ENCODE peak calls at places on chromosomes 1 and 21, in six cellular contexts. J is fibroblast of lung, Y is GM23248, K is neural progenitor cell, I is GM12878, B is HCT116. Z is an unnamed sample.

GRCh38 chr1:186829679-186830587 is 1.2 kb downstream of the PLA2G4A start:
- DNase-seq in J (no peak), Y (no peak), K (no peak), I (no peak), B (no peak), Z (no peak)

GRCh38 chr1:209567788-209568187 is 15.7 kb upstream of the CAMK1G start:
- DNase-seq in J (peak; percentile 90), Y (peak; percentile 54), K (no peak), I (no peak), B (no peak), Z (no peak)

GRCh38 chr21:41510500-41510899 is 2.5 kb upstream of the TMPRSS2 start:
- DNase-seq in J (no peak), Y (no peak), K (no peak), I (no peak), B (no peak), Z (no peak)

GRCh38 chr1:199044191-199044590 is 405.4 kb downstream of the PTPRC start:
- DNase-seq in J (peak; percentile 73), Y (no peak), K (no peak), I (no peak), B (no peak), Z (no peak)

GRCh38 chr21:38852708-38853107 is 47.0 kb downstream of the ETS2 start:
- DNase-seq in J (no peak), Y (no peak), K (no peak), I (no peak), B (no peak), Z (no peak)

GRCh38 chr1:237098517-237098916 is 56.5 kb downstream of the RYR2 start:
- DNase-seq in J (no peak), Y (no peak), K (no peak), I (no peak), B (no peak), Z (no peak)

GRCh38 chr1:219422811-219423598 is 189.9 kb downstream of the ZC3H11B start:
- DNase-seq in J (peak; percentile 78), Y (peak; percentile 74), K (no peak), I (peak; percentile 23), B (no peak), Z (no peak)

GRCh38 chr1:43439121-43439581 is 14.6 kb downstream of the HYI start:
- DNase-seq in J (no peak), Y (no peak), K (no peak), I (no peak), B (no peak), Z (no peak)

GRCh38 chr1:192631749-192632148 is 4.2 kb upstream of the RGS13 start:
- DNase-seq in J (no peak), Y (no peak), K (no peak), I (no peak), B (no peak), Z (no peak)

GRCh38 chr1:16226495-16227179 is 10.3 kb downstream of the CPLANE2 start:
- DNase-seq in J (no peak), Y (peak; percentile 23), K (peak; percentile 70), I (no peak), B (no peak), Z (no peak)

GRCh38 chr21:45839274-45839673 is 142.3 kb upstream of the COL6A1 start:
- DNase-seq in J (peak; percentile 56), Y (peak; percentile 33), K (no peak), I (no peak), B (no peak), Z (no peak)

GRCh38 chr1:41404308-41404755 is 43.1 kb downstream of the FOXO6 start:
- DNase-seq in J (peak; percentile 28), Y (peak; percentile 36), K (peak; percentile 54), I (no peak), B (no peak), Z (no peak)

GRCh38 chr1:30872033-30872947 is 36.3 kb downstream of the SDC3 start:
- DNase-seq in J (no peak), Y (no peak), K (no peak), I (no peak), B (no peak), Z (no peak)

GRCh38 chr1:168121314-168122029 is 15.3 kb downstream of the GPR161 start:
- DNase-seq in J (peak; percentile 87), Y (peak; percentile 79), K (no peak), I (no peak), B (no peak), Z (no peak)

GRCh38 chr1:222095606-222096475 is 354.0 kb upstream of the DUSP10 start:
- DNase-seq in J (no peak), Y (no peak), K (peak; percentile 51), I (peak; percentile 25), B (peak; percentile 31), Z (no peak)

GRCh38 chr1:222757673-222758268 is 20.8 kb downstream of the FAM177B start:
- DNase-seq in J (no peak), Y (no peak), K (peak; percentile 29), I (no peak), B (no peak), Z (no peak)

GRCh38 chr1:154729031-154729442 is 121.1 kb upstream of the ADAR start:
- DNase-seq in J (peak; percentile 68), Y (peak; percentile 53), K (no peak), I (no peak), B (no peak), Z (no peak)

GRCh38 chr1:198030682-198031081 is 113.5 kb downstream of the LHX9 start:
- DNase-seq in J (peak; percentile 50), Y (peak; percentile 76), K (no peak), I (no peak), B (no peak), Z (no peak)

GRCh38 chr1:12556368-12556930 is 61.6 kb downstream of the DHRS3 start:
- DNase-seq in J (peak; percentile 96), Y (peak; percentile 84), K (peak; percentile 57), I (no peak), B (no peak), Z (peak; percentile 5)

GRCh38 chr1:9202240-9202870 is 32.2 kb upstream of the H6PD start:
- DNase-seq in J (no peak), Y (peak; percentile 57), K (no peak), I (no peak), B (no peak), Z (no peak)
- TF ChIP-seq EZH2 in J (peak; percentile 62), Y (no peak), K (peak; percentile 37), I (no peak), B (no peak), Z (no peak)

GRCh38 chr1:228740991-228741390 is 5.7 kb downstream of the RHOU start:
- DNase-seq in J (no peak), Y (no peak), K (no peak), I (no peak), B (no peak), Z (no peak)

GRCh38 chr1:228740543-228740942 is 5.3 kb downstream of the RHOU start:
- DNase-seq in J (no peak), Y (no peak), K (no peak), I (no peak), B (no peak), Z (no peak)

GRCh38 chr1:228737613-228738012 is 2.3 kb downstream of the RHOU start:
- DNase-seq in J (no peak), Y (no peak), K (no peak), I (no peak), B (no peak), Z (no peak)

GRCh38 chr1:228742535-228742934 is 7.3 kb downstream of the RHOU start:
- DNase-seq in J (no peak), Y (no peak), K (no peak), I (no peak), B (no peak), Z (no peak)

DNA sequence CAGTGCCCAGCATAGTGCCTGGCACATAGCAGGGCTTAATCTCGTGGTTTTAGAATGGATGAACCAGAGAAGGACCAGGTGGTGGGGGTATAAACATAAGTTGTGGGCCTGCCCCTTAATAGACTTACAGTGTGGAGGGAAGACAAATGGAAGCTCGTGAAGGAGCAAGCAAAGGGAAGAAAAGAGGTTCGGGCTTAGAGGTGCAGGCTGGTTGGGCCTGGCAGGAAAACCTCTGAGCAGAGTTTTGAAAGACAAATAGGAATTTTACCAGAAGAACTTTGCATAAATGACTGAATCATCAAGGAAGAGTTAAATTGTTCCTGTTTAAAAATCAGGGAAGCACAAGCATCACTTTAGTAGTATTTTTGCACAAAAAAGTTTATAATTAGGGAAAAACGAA is 4.5 kb downstream of the RHOU start:
- DNase-seq in J (no peak), Y (no peak), K (no peak), I (no peak), B (no peak), Z (no peak)
- H3K36me3 ChIP-seq in J (no peaks in the 10 kb centered on the region), Y (no peaks in the 10 kb centered on the region), K (no peaks in the 10 kb centered on the region), I (no peaks in the 10 kb centered on the region), B (no peaks in the 10 kb centered on the region), Z (no peaks in the 10 kb centered on the region)

GRCh38 chr1:92536593-92537332 is 50.0 kb upstream of the GFI1 start:
- DNase-seq in J (peak; percentile 70), Y (peak; percentile 57), K (no peak), I (peak; percentile 82), B (no peak), Z (no peak)

GRCh38 chr1:92543131-92544055 is 56.7 kb upstream of the GFI1 start:
- DNase-seq in J (no peak), Y (no peak), K (no peak), I (no peak), B (no peak), Z (no peak)

GRCh38 chr1:92538413-92539061 is 51.8 kb upstream of the GFI1 start:
- DNase-seq in J (peak; percentile 58), Y (peak; percentile 37), K (no peak), I (peak; percentile 51), B (no peak), Z (no peak)

GRCh38 chr1:92537333-92537884 is 50.7 kb upstream of the GFI1 start:
- DNase-seq in J (no peak), Y (no peak), K (no peak), I (no peak), B (no peak), Z (no peak)

GRCh38 chr1:92538048-92538412 is 51.3 kb upstream of the GFI1 start:
- DNase-seq in J (peak; percentile 38), Y (peak; percentile 35), K (no peak), I (peak; percentile 71), B (no peak), Z (no peak)
- H3K9ac ChIP-seq in J (no peak overlapping the region), Y (no peak overlapping the region), K (no peak overlapping the region), I (no peak overlapping the region), B (no peak overlapping the region), Z (no peak overlapping the region)

GRCh38 chr1:246617156-246617555 is 50.9 kb downstream of the CNST start:
- DNase-seq in J (no peak), Y (peak; percentile 30), K (no peak), I (no peak), B (no peak), Z (no peak)

GRCh38 chr1:246618240-246618639 is 52.0 kb downstream of the CNST start:
- DNase-seq in J (no peak), Y (no peak), K (peak; percentile 21), I (no peak), B (no peak), Z (no peak)

GRCh38 chr1:246622035-246622652 is 55.9 kb downstream of the CNST start:
- DNase-seq in J (peak; percentile 24), Y (no peak), K (no peak), I (no peak), B (no peak), Z (no peak)

GRCh38 chr1:246613131-246613758 is 47.0 kb downstream of the CNST start:
- DNase-seq in J (no peak), Y (no peak), K (no peak), I (no peak), B (no peak), Z (no peak)

DNA sequence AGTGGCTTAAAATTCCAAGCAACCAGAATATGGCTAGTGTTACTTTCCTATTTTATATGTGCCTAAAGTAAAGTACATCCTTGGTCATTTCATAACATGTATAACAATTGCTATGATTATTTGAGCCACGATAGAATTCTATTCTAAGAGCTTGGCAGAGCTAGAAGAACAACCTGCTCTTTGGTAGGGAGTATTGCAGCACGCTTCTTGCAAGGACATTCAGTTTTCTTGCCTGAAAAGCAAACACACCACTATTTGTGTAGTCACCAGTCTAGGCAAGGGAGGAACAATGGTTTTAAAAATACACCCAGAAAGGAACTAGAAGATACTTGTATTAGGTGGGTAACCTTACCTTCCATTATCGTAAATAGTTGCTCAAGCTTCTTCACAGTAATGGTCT is 51.5 kb downstream of the CNST start:
- DNase-seq in J (no peak), Y (no peak), K (no peak), I (no peak), B (no peak), Z (no peak)
- TF ChIP-seq EZH2 in J (no peak), Y (no peak), K (no peak), I (no peak), B (no peak), Z (no peak)

Z was measured in SK-N-MC.